ENCODE peak calls at places on chromosomes 5 and 9, in five cellular contexts. B, D, J, F and S are unnamed samples.

GRCh38 chr5:150329881-150330876 is 27.3 kb upstream of the TCOF1 start:
- DNase-seq in J (no peak), D (no peak), F (no peak), B (no peak), S (no peak)

GRCh38 chr9:87193925-87194380 is 246.6 kb upstream of the GAS1 start:
- DNase-seq in F (peak; percentile 93), J (no peak), D (no peak), B (peak; percentile 23), S (no peak)

GRCh38 chr9:68584110-68585033 is 43.7 kb upstream of the TMEM252 start:
- DNase-seq in D (peak; percentile 58), J (peak; percentile 80), B (peak; percentile 94), F (peak; percentile 65), S (peak; percentile 89)

GRCh38 chr9:76394896-76395244 is 644 bp upstream of the RFK start:
- DNase-seq in B (peak; percentile 74), F (no peak), J (peak; percentile 70), D (peak; percentile 67), S (peak; percentile 63)

GRCh38 chr5:59036274-59036961 is 453.5 kb downstream of the RAB3C start:
- DNase-seq in F (peak; percentile 91), D (peak; percentile 78), J (no peak), B (no peak), S (peak; percentile 59)

GRCh38 chr5:93809430-93809829 is 68.0 kb upstream of the POU5F2 start:
- DNase-seq in D (no peak), B (no peak), J (no peak), F (no peak), S (no peak)

GRCh38 chr9:1747568-1747967 is 267.6 kb upstream of the SMARCA2 start:
- DNase-seq in J (no peak), D (no peak), F (no peak), B (no peak), S (no peak)

GRCh38 chr5:66615894-66616293 is 19.7 kb downstream of the MAST4 start:
- DNase-seq in F (no peak), B (no peak), D (no peak), J (no peak), S (no peak)

GRCh38 chr5:142323480-142324376 is 1.1 kb downstream of the SPRY4 start:
- DNase-seq in B (no peak), J (peak; percentile 43), D (no peak), F (peak; percentile 54), S (no peak)

GRCh38 chr5:57303985-57304384 is 130.1 kb downstream of the GPBP1 start:
- DNase-seq in F (no peak), B (no peak), J (no peak), D (no peak), S (no peak)

GRCh38 chr9:221989-222776 is 7.5 kb downstream of the DOCK8 start:
- DNase-seq in F (no peak), B (no peak), J (no peak), D (no peak), S (no peak)

GRCh38 chr9:75088646-75089368 is 493 bp downstream of the OSTF1 start:
- DNase-seq in B (peak; percentile 63), J (peak; percentile 58), F (peak; percentile 65), D (no peak), S (peak; percentile 35)

DNA sequence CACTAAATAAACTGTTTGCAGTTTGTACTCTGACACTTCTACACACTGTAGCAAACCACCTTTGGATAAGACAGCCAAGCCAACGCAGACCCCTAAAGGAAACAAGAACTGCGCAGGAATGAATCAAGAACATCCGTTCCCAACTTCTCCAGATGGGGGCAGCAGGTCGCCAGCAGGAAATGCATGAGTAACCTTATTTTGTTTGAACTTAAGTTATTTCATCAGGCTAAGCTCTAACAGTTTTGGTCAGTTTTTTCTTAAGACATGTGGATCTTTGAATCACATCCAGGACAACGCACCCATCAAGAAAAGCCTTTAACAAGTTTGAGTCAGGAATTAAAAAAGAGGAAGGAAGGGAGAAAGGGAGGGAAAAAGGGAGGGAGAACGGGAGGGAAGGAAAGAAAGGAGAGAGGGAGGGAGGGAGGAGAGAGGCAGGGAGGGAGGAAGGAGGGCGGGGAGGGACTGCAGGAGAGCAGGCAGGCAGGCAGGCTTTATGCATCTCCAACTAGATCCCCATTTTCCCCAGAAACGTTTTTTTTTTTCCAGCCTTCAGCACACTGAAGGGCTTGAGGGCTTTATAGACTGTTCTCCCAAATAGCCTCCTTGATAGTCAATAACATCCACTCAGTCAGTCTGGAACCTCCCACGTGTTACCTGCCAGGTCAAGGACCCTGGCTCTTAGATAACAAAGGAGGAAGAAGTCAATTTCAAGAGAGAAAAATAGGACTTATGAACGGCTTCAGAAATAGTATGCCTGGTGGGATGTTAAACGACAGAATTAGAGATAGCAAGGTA is 22.2 kb downstream of the BHMT start:
- DNase-seq in F (peak; percentile 82), B (peak; percentile 86), J (peak; percentile 69), D (peak; percentile 66), S (peak; percentile 88)
- H3K27ac ChIP-seq in F (peak overlapping the region; percentile 59), B (peak overlapping the region; percentile 63), J (peak overlapping the region; percentile 82), D (no peak overlapping the region), S (peak overlapping the region; percentile 70)

DNA sequence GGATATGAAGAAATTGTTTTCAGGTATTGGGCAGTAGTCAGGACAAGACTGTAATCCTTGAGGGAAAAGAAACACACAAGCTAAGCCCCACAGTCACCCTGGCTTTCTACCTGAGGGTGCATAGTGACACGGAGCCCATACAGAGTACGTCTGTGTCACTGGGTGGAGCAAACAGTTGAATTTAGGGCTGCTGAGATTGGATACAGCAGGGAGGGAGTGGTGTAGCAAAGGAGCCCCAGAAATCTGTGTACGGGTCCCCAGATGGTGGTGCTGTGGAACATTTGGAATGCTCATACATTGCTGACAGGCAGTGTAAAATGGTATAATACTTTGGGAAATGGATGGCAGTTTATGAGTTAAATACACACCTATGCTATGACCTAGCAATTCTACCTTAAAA is 5.1 kb downstream of the TRMT10B start:
- DNase-seq in B (no peak), J (no peak), D (no peak), F (no peak), S (no peak)
- TF ChIP-seq CTCF in B (no peak), J (no peak), D (no peak), F (no peak), S (no peak)

GRCh38 chr9:32992596-32993238 is 8.7 kb downstream of the APTX start:
- DNase-seq in B (no peak), J (no peak), D (no peak), F (no peak), S (no peak)
- H3K27ac ChIP-seq in B (no peak overlapping the region), J (peak overlapping the region; percentile 59), D (no peak overlapping the region), F (no peak overlapping the region), S (no peak overlapping the region)

GRCh38 chr5:82493217-82493616 is 215.1 kb upstream of the RPS23 start:
- DNase-seq in D (no peak), B (no peak), J (no peak), F (no peak), S (no peak)

GRCh38 chr5:82499845-82500244 is 221.7 kb upstream of the RPS23 start:
- DNase-seq in D (no peak), J (no peak), B (no peak), F (peak; percentile 20), S (no peak)

GRCh38 chr5:82497242-82497641 is 219.1 kb upstream of the RPS23 start:
- DNase-seq in F (no peak), J (no peak), B (no peak), D (no peak), S (no peak)

GRCh38 chr5:82489668-82490067 is 211.5 kb upstream of the RPS23 start:
- DNase-seq in F (no peak), D (no peak), J (no peak), B (no peak), S (no peak)

GRCh38 chr5:82494942-82495341 is 216.8 kb upstream of the RPS23 start:
- DNase-seq in J (no peak), B (no peak), F (no peak), D (no peak), S (peak; percentile 4)
- TF ChIP-seq CTCF in J (peak; percentile 36), B (no peak), F (peak; percentile 44), D (no peak), S (peak; percentile 44)